ENCODE peak calls at places on chromosomes 6 and 20, in four cellular contexts. L is activated T-helper 1 cell treated with anti-CD3 and anti-CD28 coated beads, Interleukin-12 subunit alpha, Interleukin-12 subunit beta, Interleukin-2, Interleukin-4 antibody, amounts not matched to agents 30 ng/mL and 10 ng/mL and 1 ng/mL, durations not matched to agents 14 hours and 24 hours and 36 hours; O is GM04504; E is NCI-H2081. A is an unnamed sample.

GRCh38 chr20:50788868-50789125 is 6.1 kb upstream of the BCAS4 start:
- DNase-seq in E (no peak), O (no peak), L (no peak), A (no peak)

GRCh38 chr6:111843347-111844147 is 29.7 kb downstream of the FYN start:
- DNase-seq in O (no peak), E (no peak), L (peak; percentile 46), A (no peak)

GRCh38 chr6:67887747-67888545 is 747.1 kb upstream of the ADGRB3 start:
- DNase-seq in L (no peak), E (no peak), O (no peak), A (no peak)

GRCh38 chr6:23106951-23107350 is 537.6 kb downstream of the HDGFL1 start:
- DNase-seq in E (no peak), O (peak; percentile 60), L (no peak), A (no peak)

GRCh38 chr20:21702553-21703467 is 2.7 kb upstream of the PAX1 start:
- DNase-seq in E (peak; percentile 64), L (no peak), O (no peak), A (peak; percentile 52)

GRCh38 chr6:5809471-5809870 is 197.3 kb downstream of the NRN1 start:
- DNase-seq in L (no peak), O (no peak), E (no peak), A (no peak)

GRCh38 chr6:5537967-5538366 is 276.7 kb downstream of the FARS2 start:
- DNase-seq in E (no peak), L (no peak), O (peak; percentile 28), A (no peak)

GRCh38 chr6:53244958-53245357 is 96.3 kb upstream of the GCM1 start:
- DNase-seq in L (no peak), E (no peak), O (no peak), A (no peak)

GRCh38 chr6:42551202-42551601 is 12.6 kb upstream of the UBR2 start:
- DNase-seq in E (no peak), O (no peak), L (no peak), A (no peak)

GRCh38 chr6:109491207-109491938 is 8.4 kb upstream of the ZBTB24 start:
- DNase-seq in O (no peak), E (no peak), L (peak; percentile 29), A (peak; percentile 52)

GRCh38 chr6:108497883-108498282 is 62.8 kb upstream of the FOXO3 start:
- DNase-seq in E (no peak), L (no peak), O (no peak), A (no peak)

GRCh38 chr6:137265574-137265973 is 46.4 kb upstream of the IFNGR1 start:
- DNase-seq in O (no peak), E (no peak), L (no peak), A (no peak)

GRCh38 chr6:89410231-89411018 is 1.6 kb downstream of the RRAGD start:
- DNase-seq in L (no peak), O (no peak), E (no peak), A (no peak)

GRCh38 chr20:21373436-21373835 is 23.9 kb downstream of the NKX2-4 start:
- DNase-seq in O (no peak), L (no peak), E (no peak), A (no peak)

GRCh38 chr6:11613336-11613735 is 75.8 kb downstream of the TMEM170B start:
- DNase-seq in L (no peak), O (no peak), E (no peak), A (no peak)

GRCh38 chr6:25403150-25403549 is 124.0 kb downstream of the CARMIL1 start:
- DNase-seq in L (no peak), E (no peak), O (no peak), A (no peak)

GRCh38 chr6:125658125-125658524 is 91.3 kb upstream of the HEY2 start:
- DNase-seq in E (no peak), O (no peak), L (no peak), A (no peak)

GRCh38 chr6:142746524-142746923 is 198.5 kb downstream of the HIVEP2 start:
- DNase-seq in O (no peak), E (no peak), L (no peak), A (peak; percentile 7)

GRCh38 chr6:149566372-149567193 is at the start of gene GINM1:
- DNase-seq in O (no peak), E (no peak), L (peak; percentile 40), A (peak; percentile 91)